ENCODE peak calls at places on chromosome 12, in six cellular contexts. T, G, S, P, W and Z are unnamed samples.

GRCh38 chr12:78494911-78495310 is 369.7 kb upstream of the SYT1 start:
- DNase-seq in W (no peak), T (no peak), P (peak; percentile 42), S (no peak), G (no peak), Z (no peak)

GRCh38 chr12:7937867-7938506 is 2.0 kb upstream of the SLC2A3 start:
- DNase-seq in W (no peak), T (no peak), P (no peak), G (no peak), S (no peak), Z (no peak)

GRCh38 chr12:19206493-19207077 is 77.1 kb downstream of the PLEKHA5 start:
- DNase-seq in T (no peak), G (no peak), P (no peak), S (no peak), W (no peak), Z (no peak)

GRCh38 chr12:96434107-96434506 is 33.9 kb upstream of the CDK17 start:
- DNase-seq in W (no peak), S (no peak), T (no peak), P (peak; percentile 55), G (no peak), Z (no peak)

GRCh38 chr12:51972424-51972812 is 20.9 kb downstream of the ACVR1B start:
- DNase-seq in S (no peak), G (no peak), W (no peak), T (no peak), P (no peak), Z (no peak)

GRCh38 chr12:89700191-89700810 is 8.3 kb downstream of the ATP2B1 start:
- DNase-seq in W (no peak), S (no peak), P (peak; percentile 20), G (no peak), T (no peak), Z (no peak)

GRCh38 chr12:96248532-96248931 is 54.4 kb downstream of the ELK3 start:
- DNase-seq in W (no peak), G (peak; percentile 49), T (no peak), S (no peak), P (no peak), Z (no peak)

GRCh38 chr12:122641976-122642375 is 61.2 kb downstream of the HCAR2 start:
- DNase-seq in T (no peak), P (peak; percentile 21), G (no peak), W (no peak), S (no peak), Z (peak; percentile 42)

GRCh38 chr12:113896841-113897240 is 69.3 kb downstream of the RBM19 start:
- DNase-seq in W (no peak), S (no peak), P (no peak), G (no peak), T (no peak), Z (no peak)

GRCh38 chr12:52675301-52675701 is 4.9 kb downstream of the KRT1 start:
- DNase-seq in W (no peak), P (no peak), G (no peak), T (no peak), S (no peak), Z (no peak)

GRCh38 chr12:1972260-1972659 is 32.0 kb downstream of the DCP1B start:
- DNase-seq in W (no peak), P (peak; percentile 5), S (no peak), G (no peak), T (no peak), Z (no peak)

GRCh38 chr12:57127710-57128518 is at the start of gene LRP1:
- DNase-seq in G (peak; percentile 90), S (peak; percentile 90), W (peak; percentile 76), P (peak; percentile 84), T (peak; percentile 74), Z (peak; percentile 96)

GRCh38 chr12:29627221-29627620 is 129.7 kb upstream of the OVCH1 start:
- DNase-seq in G (no peak), S (no peak), W (no peak), P (no peak), T (no peak), Z (no peak)

GRCh38 chr12:52582971-52583456 is 9.4 kb upstream of the KRT74 start:
- DNase-seq in G (peak; percentile 71), P (peak; percentile 98), S (peak; percentile 29), T (peak; percentile 50), W (peak; percentile 40), Z (peak; percentile 87)

GRCh38 chr12:62861157-62861535 is 73.8 kb downstream of the PPM1H start:
- DNase-seq in P (no peak), T (no peak), G (no peak), W (no peak), S (no peak), Z (no peak)

GRCh38 chr12:79267580-79267979 is 403.0 kb downstream of the SYT1 start:
- DNase-seq in S (no peak), P (no peak), W (no peak), T (no peak), G (no peak), Z (no peak)

GRCh38 chr12:112148031-112148513 is 22.7 kb downstream of the TRAFD1 start:
- DNase-seq in G (no peak), P (peak; percentile 87), S (no peak), W (no peak), T (no peak), Z (no peak)

GRCh38 chr12:67068204-67068731 is 200.9 kb upstream of the CAND1 start:
- DNase-seq in P (peak; percentile 23), T (no peak), S (no peak), W (no peak), G (no peak), Z (peak; percentile 84)

GRCh38 chr12:67070604-67071003 is 198.6 kb upstream of the CAND1 start:
- DNase-seq in T (no peak), W (no peak), S (no peak), G (no peak), P (no peak), Z (no peak)

GRCh38 chr12:67068773-67069450 is 200.2 kb upstream of the CAND1 start:
- DNase-seq in T (peak; percentile 47), G (peak; percentile 76), S (peak; percentile 27), W (peak; percentile 3), P (peak; percentile 77), Z (peak; percentile 85)

GRCh38 chr12:67070307-67070600 is 198.9 kb upstream of the CAND1 start:
- DNase-seq in T (no peak), P (no peak), G (no peak), S (no peak), W (no peak), Z (no peak)

DNA sequence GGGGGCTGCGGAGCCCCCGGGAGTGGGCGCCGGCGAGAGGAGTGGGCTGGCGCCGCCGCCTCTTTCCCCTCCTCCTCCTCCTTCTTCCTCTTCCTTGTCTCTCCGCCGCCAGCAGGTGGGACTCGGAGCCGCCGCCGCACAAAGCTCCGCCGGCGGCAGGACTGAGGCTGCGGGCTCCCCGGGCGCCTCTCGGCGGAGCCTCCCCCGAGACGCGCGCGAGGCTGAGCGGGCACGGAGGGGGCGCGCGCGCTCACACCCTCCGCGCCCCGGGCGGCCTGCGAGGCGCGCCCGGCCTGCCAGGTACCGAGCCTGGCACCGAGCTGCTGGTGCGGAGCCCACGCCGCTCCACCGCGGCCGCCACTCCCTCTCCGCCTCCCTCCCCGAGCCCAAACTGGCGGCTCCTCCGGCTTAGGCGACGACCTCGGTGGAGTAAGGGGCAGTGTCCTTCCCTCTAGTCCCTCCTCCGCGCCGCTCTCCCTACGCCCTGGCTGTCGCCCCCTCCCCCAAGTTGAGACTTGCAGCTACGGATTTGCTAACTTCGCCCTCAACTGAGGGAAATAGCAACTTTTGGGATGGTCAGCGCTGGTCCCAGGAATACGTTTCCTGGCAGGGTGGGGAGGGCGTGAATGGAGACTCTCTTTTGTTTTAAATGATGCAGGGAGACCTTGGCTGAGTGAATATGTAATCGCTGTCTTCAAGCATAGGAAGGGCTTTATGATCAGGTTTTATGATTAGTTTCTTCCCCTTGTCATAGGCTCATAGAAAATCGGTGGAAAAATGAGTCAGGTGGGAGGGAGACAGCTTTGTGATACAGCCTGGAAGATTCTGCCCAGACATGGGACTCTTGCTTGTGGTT is 199.5 kb upstream of the CAND1 start:
- DNase-seq in P (peak; percentile 63), G (peak; percentile 79), W (peak; percentile 3), T (peak; percentile 44), S (no peak), Z (peak; percentile 85)
- TF ChIP-seq CTCF in P (peak; percentile 27), G (no peak), W (no peak), T (no peak), S (no peak), Z (no peak)

DNA sequence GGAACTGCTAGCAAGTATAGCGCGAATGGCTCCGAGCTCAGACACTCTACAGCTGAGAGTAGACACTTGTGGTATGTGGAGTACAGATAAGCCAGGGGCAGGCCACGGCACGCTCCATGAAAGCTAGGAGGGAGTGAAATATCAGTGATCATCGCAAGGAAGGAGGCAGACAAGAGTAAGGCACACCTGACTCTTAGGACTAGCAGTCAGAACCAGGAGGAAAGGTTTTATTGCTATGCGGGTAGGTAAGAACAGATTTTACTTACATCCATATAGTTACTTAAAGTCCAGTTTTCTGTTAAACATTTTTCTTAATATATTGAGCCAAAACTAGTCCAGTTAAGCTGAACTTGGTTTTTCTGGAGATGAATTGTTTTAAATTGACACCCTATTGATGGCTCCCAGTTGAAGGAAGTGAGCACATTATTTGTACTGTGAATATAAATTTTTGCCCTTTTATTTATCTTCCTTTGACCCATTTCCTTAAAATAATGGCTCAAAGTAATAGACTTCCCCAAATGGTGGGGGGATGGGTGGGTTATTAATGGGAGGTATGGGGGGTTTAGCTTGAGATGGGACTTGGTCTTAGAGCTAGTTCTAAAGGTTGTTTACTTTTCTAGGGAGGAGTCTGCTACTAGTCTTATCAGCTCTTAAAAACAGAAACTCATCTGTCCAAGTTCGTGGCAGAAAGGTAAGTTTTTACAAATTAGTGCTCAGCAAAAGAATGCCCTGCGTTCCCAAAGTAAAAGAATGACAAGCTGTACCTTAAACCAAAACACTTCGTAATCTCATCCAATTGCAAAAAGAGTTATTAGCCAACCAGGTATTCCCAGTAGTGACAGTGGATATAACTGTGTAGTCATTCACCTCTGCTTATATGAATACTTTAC is 5.8 kb downstream of the HNRNPA1 start:
- DNase-seq in P (peak; percentile 81), S (no peak), T (no peak), W (no peak), G (no peak), Z (no peak)
- H3K4me3 ChIP-seq in P (no peak overlapping the region), S (no peak overlapping the region), T (no peak overlapping the region), W (no peak overlapping the region), G (no peak overlapping the region), Z (no peak overlapping the region)

GRCh38 chr12:24821691-24822090 is 127.2 kb downstream of the BCAT1 start:
- DNase-seq in T (no peak), G (no peak), S (no peak), P (peak; percentile 86), W (no peak), Z (no peak)
- TF ChIP-seq CTCF in T (no peak), G (no peak), S (no peak), P (no peak), W (no peak), Z (no peak)

DNA sequence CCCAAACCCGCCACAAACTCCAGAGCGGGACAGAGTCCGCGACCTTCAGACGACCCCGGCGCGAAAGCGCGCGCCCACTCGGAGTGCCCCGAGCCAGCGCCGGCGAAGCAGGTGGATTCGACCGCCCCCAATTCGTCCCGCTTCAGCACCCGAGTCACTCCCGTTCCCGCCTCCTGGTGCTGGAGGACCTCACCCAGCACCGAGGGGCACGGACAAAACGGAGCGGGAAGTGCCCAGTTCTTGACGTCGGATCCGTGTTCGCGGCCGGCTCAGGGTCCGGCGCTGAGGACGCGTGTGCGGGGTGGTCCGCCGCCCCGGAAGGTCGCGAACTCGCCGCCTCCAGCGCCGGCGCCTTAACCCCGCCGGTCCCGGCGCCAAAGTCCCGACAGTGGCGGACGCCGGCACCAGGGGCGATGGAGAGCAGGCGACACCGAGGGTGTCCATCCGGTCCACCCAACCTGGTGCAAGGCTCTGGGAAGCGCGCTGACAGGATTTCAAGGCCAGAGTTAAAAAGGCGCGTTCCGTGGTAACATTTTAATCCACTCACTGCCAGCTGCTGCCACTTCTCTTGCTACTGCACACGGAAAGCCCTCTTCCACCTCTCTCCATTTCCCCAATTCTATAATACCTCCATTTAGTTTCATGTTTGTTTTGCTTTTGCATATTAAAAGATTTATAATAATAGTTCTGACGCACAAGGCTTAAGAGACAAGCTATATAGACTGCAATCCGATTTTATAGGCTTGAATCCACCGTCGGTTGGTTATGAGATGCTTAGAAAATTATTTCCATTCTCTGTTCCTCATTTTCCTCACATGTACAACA is 240.0 kb upstream of the CPNE8 start:
- DNase-seq in T (peak; percentile 50), S (no peak), W (no peak), P (peak; percentile 61), G (peak; percentile 72), Z (no peak)
- H3K4me3 ChIP-seq in T (peak overlapping the region; percentile 23), S (peak overlapping the region; percentile 29), W (no peak overlapping the region), P (peak overlapping the region; percentile 54), G (peak overlapping the region; percentile 17), Z (peak overlapping the region; percentile 9)